ENCODE peak calls at places on chromosomes 12 and 14, in five cellular contexts. One of them, this sample, is unnamed.

GRCh38 chr14:69669375-69669774 is 58.0 kb downstream of the SUSD6 start:
- DNase-seq in stimulated activated CD4-positive, alpha-beta T cell treated with anti-CD3 and anti-CD28 coated beads, Interleukin-1b, Interleukin-23, amount 100 ng/mL, for 1 hour: no peak
- DNase-seq in foreskin fibroblast: no peak
- DNase-seq in T-helper 9 cell: no peak
- DNase-seq in NCI-H774: no peak
- DNase-seq in this sample: no peak

GRCh38 chr12:69688496-69689427 is 10.3 kb downstream of the BEST3 start:
- DNase-seq in stimulated activated CD4-positive, alpha-beta T cell treated with anti-CD3 and anti-CD28 coated beads, Interleukin-1b, Interleukin-23, amount 100 ng/mL, for 1 hour: no peak
- DNase-seq in foreskin fibroblast: peak
- DNase-seq in T-helper 9 cell: no peak
- DNase-seq in NCI-H774: no peak
- DNase-seq in this sample: peak

GRCh38 chr12:39327965-39328364 is 115.0 kb downstream of the KIF21A start:
- DNase-seq in stimulated activated CD4-positive, alpha-beta T cell treated with anti-CD3 and anti-CD28 coated beads, Interleukin-1b, Interleukin-23, amount 100 ng/mL, for 1 hour: no peak
- DNase-seq in foreskin fibroblast: no peak
- DNase-seq in T-helper 9 cell: no peak
- DNase-seq in NCI-H774: no peak
- DNase-seq in this sample: no peak

GRCh38 chr14:51022769-51023168 is 72.1 kb downstream of the TRIM9 start:
- DNase-seq in stimulated activated CD4-positive, alpha-beta T cell treated with anti-CD3 and anti-CD28 coated beads, Interleukin-1b, Interleukin-23, amount 100 ng/mL, for 1 hour: no peak
- DNase-seq in foreskin fibroblast: no peak
- DNase-seq in T-helper 9 cell: no peak
- DNase-seq in NCI-H774: no peak
- DNase-seq in this sample: no peak

GRCh38 chr14:60355768-60356167 is 106.7 kb downstream of the PPM1A start:
- DNase-seq in stimulated activated CD4-positive, alpha-beta T cell treated with anti-CD3 and anti-CD28 coated beads, Interleukin-1b, Interleukin-23, amount 100 ng/mL, for 1 hour: no peak
- DNase-seq in foreskin fibroblast: no peak
- DNase-seq in T-helper 9 cell: no peak
- DNase-seq in NCI-H774: no peak
- DNase-seq in this sample: no peak

GRCh38 chr12:1130571-1130970 is 139.5 kb downstream of the ERC1 start:
- DNase-seq in stimulated activated CD4-positive, alpha-beta T cell treated with anti-CD3 and anti-CD28 coated beads, Interleukin-1b, Interleukin-23, amount 100 ng/mL, for 1 hour: no peak
- DNase-seq in foreskin fibroblast: no peak
- DNase-seq in T-helper 9 cell: no peak
- DNase-seq in NCI-H774: peak
- DNase-seq in this sample: no peak

GRCh38 chr12:117408161-117408791 is 46.9 kb upstream of the NOS1 start:
- DNase-seq in stimulated activated CD4-positive, alpha-beta T cell treated with anti-CD3 and anti-CD28 coated beads, Interleukin-1b, Interleukin-23, amount 100 ng/mL, for 1 hour: no peak
- DNase-seq in foreskin fibroblast: no peak
- DNase-seq in T-helper 9 cell: no peak
- DNase-seq in NCI-H774: no peak
- DNase-seq in this sample: peak

GRCh38 chr12:95830335-95831089 is 28.2 kb upstream of the SNRPF start:
- DNase-seq in stimulated activated CD4-positive, alpha-beta T cell treated with anti-CD3 and anti-CD28 coated beads, Interleukin-1b, Interleukin-23, amount 100 ng/mL, for 1 hour: no peak
- DNase-seq in foreskin fibroblast: no peak
- DNase-seq in T-helper 9 cell: no peak
- DNase-seq in NCI-H774: no peak
- DNase-seq in this sample: no peak

GRCh38 chr14:66038214-66038977 is 447.8 kb upstream of the CCDC196 start:
- DNase-seq in stimulated activated CD4-positive, alpha-beta T cell treated with anti-CD3 and anti-CD28 coated beads, Interleukin-1b, Interleukin-23, amount 100 ng/mL, for 1 hour: no peak
- DNase-seq in foreskin fibroblast: peak
- DNase-seq in T-helper 9 cell: no peak
- DNase-seq in NCI-H774: no peak
- DNase-seq in this sample: peak

GRCh38 chr12:123478762-123479161 is 20.8 kb downstream of the SNRNP35 start:
- DNase-seq in stimulated activated CD4-positive, alpha-beta T cell treated with anti-CD3 and anti-CD28 coated beads, Interleukin-1b, Interleukin-23, amount 100 ng/mL, for 1 hour: no peak
- DNase-seq in foreskin fibroblast: peak
- DNase-seq in T-helper 9 cell: no peak
- DNase-seq in NCI-H774: no peak
- DNase-seq in this sample: peak

GRCh38 chr14:34023824-34024767 is 73.2 kb upstream of the EGLN3 start:
- DNase-seq in stimulated activated CD4-positive, alpha-beta T cell treated with anti-CD3 and anti-CD28 coated beads, Interleukin-1b, Interleukin-23, amount 100 ng/mL, for 1 hour: no peak
- DNase-seq in foreskin fibroblast: no peak
- DNase-seq in T-helper 9 cell: no peak
- DNase-seq in NCI-H774: no peak
- DNase-seq in this sample: no peak

GRCh38 chr14:55893695-55894094 is 224.5 kb upstream of the PELI2 start:
- DNase-seq in stimulated activated CD4-positive, alpha-beta T cell treated with anti-CD3 and anti-CD28 coated beads, Interleukin-1b, Interleukin-23, amount 100 ng/mL, for 1 hour: no peak
- DNase-seq in foreskin fibroblast: no peak
- DNase-seq in T-helper 9 cell: no peak
- DNase-seq in NCI-H774: no peak
- DNase-seq in this sample: no peak

GRCh38 chr12:82209533-82209932 is 148.7 kb downstream of the CCDC59 start:
- DNase-seq in stimulated activated CD4-positive, alpha-beta T cell treated with anti-CD3 and anti-CD28 coated beads, Interleukin-1b, Interleukin-23, amount 100 ng/mL, for 1 hour: no peak
- DNase-seq in foreskin fibroblast: no peak
- DNase-seq in T-helper 9 cell: no peak
- DNase-seq in NCI-H774: no peak
- DNase-seq in this sample: no peak

GRCh38 chr14:97946291-97946690 is 1149.1 kb downstream of the VRK1 start:
- DNase-seq in stimulated activated CD4-positive, alpha-beta T cell treated with anti-CD3 and anti-CD28 coated beads, Interleukin-1b, Interleukin-23, amount 100 ng/mL, for 1 hour: no peak
- DNase-seq in foreskin fibroblast: no peak
- DNase-seq in T-helper 9 cell: no peak
- DNase-seq in NCI-H774: no peak
- DNase-seq in this sample: no peak

GRCh38 chr12:132489078-132489601 is 811 bp upstream of the FBRSL1 start:
- DNase-seq in stimulated activated CD4-positive, alpha-beta T cell treated with anti-CD3 and anti-CD28 coated beads, Interleukin-1b, Interleukin-23, amount 100 ng/mL, for 1 hour: peak
- DNase-seq in foreskin fibroblast: no peak
- DNase-seq in T-helper 9 cell: peak
- DNase-seq in NCI-H774: no peak
- DNase-seq in this sample: no peak

GRCh38 chr14:102320033-102320660 is 601 bp downstream of the ZNF839 start:
- DNase-seq in stimulated activated CD4-positive, alpha-beta T cell treated with anti-CD3 and anti-CD28 coated beads, Interleukin-1b, Interleukin-23, amount 100 ng/mL, for 1 hour: no peak
- DNase-seq in foreskin fibroblast: peak
- DNase-seq in T-helper 9 cell: peak
- DNase-seq in NCI-H774: no peak
- DNase-seq in this sample: no peak

GRCh38 chr12:96497800-96498199 is 8.4 kb downstream of the CFAP54 start:
- DNase-seq in stimulated activated CD4-positive, alpha-beta T cell treated with anti-CD3 and anti-CD28 coated beads, Interleukin-1b, Interleukin-23, amount 100 ng/mL, for 1 hour: no peak
- DNase-seq in foreskin fibroblast: no peak
- DNase-seq in T-helper 9 cell: no peak
- DNase-seq in NCI-H774: no peak
- DNase-seq in this sample: no peak

GRCh38 chr14:60723218-60724079 is 702 bp downstream of the SIX4 start:
- DNase-seq in stimulated activated CD4-positive, alpha-beta T cell treated with anti-CD3 and anti-CD28 coated beads, Interleukin-1b, Interleukin-23, amount 100 ng/mL, for 1 hour: no peak
- DNase-seq in foreskin fibroblast: peak
- DNase-seq in T-helper 9 cell: peak
- DNase-seq in NCI-H774: no peak
- DNase-seq in this sample: no peak

GRCh38 chr14:71690478-71690877 is 241.8 kb upstream of the RGS6 start:
- DNase-seq in stimulated activated CD4-positive, alpha-beta T cell treated with anti-CD3 and anti-CD28 coated beads, Interleukin-1b, Interleukin-23, amount 100 ng/mL, for 1 hour: no peak
- DNase-seq in foreskin fibroblast: no peak
- DNase-seq in T-helper 9 cell: no peak
- DNase-seq in NCI-H774: no peak
- DNase-seq in this sample: no peak

GRCh38 chr12:2273288-2273687 is 220.5 kb downstream of the CACNA1C start:
- DNase-seq in stimulated activated CD4-positive, alpha-beta T cell treated with anti-CD3 and anti-CD28 coated beads, Interleukin-1b, Interleukin-23, amount 100 ng/mL, for 1 hour: no peak
- DNase-seq in foreskin fibroblast: no peak
- DNase-seq in T-helper 9 cell: no peak
- DNase-seq in NCI-H774: no peak
- DNase-seq in this sample: peak

GRCh38 chr14:53952533-53952932 is 4.1 kb downstream of the BMP4 start:
- DNase-seq in stimulated activated CD4-positive, alpha-beta T cell treated with anti-CD3 and anti-CD28 coated beads, Interleukin-1b, Interleukin-23, amount 100 ng/mL, for 1 hour: no peak
- DNase-seq in foreskin fibroblast: no peak
- DNase-seq in T-helper 9 cell: no peak
- DNase-seq in NCI-H774: no peak
- DNase-seq in this sample: no peak

GRCh38 chr12:51185171-51185717 is 12.3 kb upstream of the TFCP2 start:
- DNase-seq in stimulated activated CD4-positive, alpha-beta T cell treated with anti-CD3 and anti-CD28 coated beads, Interleukin-1b, Interleukin-23, amount 100 ng/mL, for 1 hour: no peak
- DNase-seq in foreskin fibroblast: no peak
- DNase-seq in T-helper 9 cell: no peak
- DNase-seq in NCI-H774: no peak
- DNase-seq in this sample: no peak

GRCh38 chr12:91040356-91040755 is 17.5 kb downstream of the KERA start:
- DNase-seq in stimulated activated CD4-positive, alpha-beta T cell treated with anti-CD3 and anti-CD28 coated beads, Interleukin-1b, Interleukin-23, amount 100 ng/mL, for 1 hour: no peak
- DNase-seq in foreskin fibroblast: peak
- DNase-seq in T-helper 9 cell: no peak
- DNase-seq in NCI-H774: no peak
- DNase-seq in this sample: no peak